ENCODE peak calls at places on chromosomes 4 and X, in four cellular contexts. One of them, this sample, is unnamed.

GRCh38 chrX:38939067-38939466 is 137.8 kb downstream of the MID1IP1 start:
- DNase-seq in astrocyte of the spinal cord: peak; percentile 21
- DNase-seq in lung: no peak
- DNase-seq in HepG2: no peak
- DNase-seq in this sample: peak; percentile 65

GRCh38 chrX:150575415-150575814 is 7.0 kb downstream of the MTM1 start:
- DNase-seq in astrocyte of the spinal cord: no peak
- DNase-seq in lung: peak; percentile 62
- DNase-seq in HepG2: no peak
- DNase-seq in this sample: peak; percentile 18

GRCh38 chrX:133373366-133374079 is 41.8 kb downstream of the GPC4 start:
- DNase-seq in astrocyte of the spinal cord: no peak
- DNase-seq in lung: no peak
- DNase-seq in HepG2: no peak
- DNase-seq in this sample: no peak

GRCh38 chr4:123731009-123731408 is 334.4 kb downstream of the SPRY1 start:
- DNase-seq in astrocyte of the spinal cord: no peak
- DNase-seq in lung: no peak
- DNase-seq in HepG2: no peak
- DNase-seq in this sample: no peak

GRCh38 chrX:11663875-11664210 is 1.9 kb downstream of the ARHGAP6 start:
- DNase-seq in astrocyte of the spinal cord: no peak
- DNase-seq in lung: no peak
- DNase-seq in HepG2: no peak
- DNase-seq in this sample: peak; percentile 43

GRCh38 chrX:38558681-38559080 is 2.7 kb upstream of the TSPAN7 start:
- DNase-seq in astrocyte of the spinal cord: no peak
- DNase-seq in lung: no peak
- DNase-seq in HepG2: no peak
- DNase-seq in this sample: no peak

GRCh38 chr4:38857354-38858096 is 908 bp upstream of the TLR6 start:
- DNase-seq in astrocyte of the spinal cord: peak; percentile 96
- DNase-seq in lung: peak; percentile 52
- DNase-seq in HepG2: no peak
- DNase-seq in this sample: peak; percentile 84

GRCh38 chr4:26938516-26938915 is 77.9 kb downstream of the STIM2 start:
- DNase-seq in astrocyte of the spinal cord: no peak
- DNase-seq in lung: no peak
- DNase-seq in HepG2: no peak
- DNase-seq in this sample: no peak

GRCh38 chr4:8895295-8895694 is 23.7 kb upstream of the HMX1 start:
- DNase-seq in astrocyte of the spinal cord: no peak
- DNase-seq in lung: no peak
- DNase-seq in HepG2: no peak
- DNase-seq in this sample: no peak

GRCh38 chr4:184293552-184293951 is 75.9 kb upstream of the ENPP6 start:
- DNase-seq in astrocyte of the spinal cord: no peak
- DNase-seq in lung: peak; percentile 49
- DNase-seq in HepG2: peak; percentile 46
- DNase-seq in this sample: no peak

GRCh38 chrX:120697053-120697452 is 67.2 kb upstream of the C1GALT1C1 start:
- DNase-seq in astrocyte of the spinal cord: no peak
- DNase-seq in lung: no peak
- DNase-seq in HepG2: no peak
- DNase-seq in this sample: no peak

GRCh38 chr4:52611030-52611555 is 48.0 kb downstream of the USP46 start:
- DNase-seq in astrocyte of the spinal cord: no peak
- DNase-seq in lung: no peak
- DNase-seq in HepG2: no peak
- DNase-seq in this sample: no peak

DNA sequence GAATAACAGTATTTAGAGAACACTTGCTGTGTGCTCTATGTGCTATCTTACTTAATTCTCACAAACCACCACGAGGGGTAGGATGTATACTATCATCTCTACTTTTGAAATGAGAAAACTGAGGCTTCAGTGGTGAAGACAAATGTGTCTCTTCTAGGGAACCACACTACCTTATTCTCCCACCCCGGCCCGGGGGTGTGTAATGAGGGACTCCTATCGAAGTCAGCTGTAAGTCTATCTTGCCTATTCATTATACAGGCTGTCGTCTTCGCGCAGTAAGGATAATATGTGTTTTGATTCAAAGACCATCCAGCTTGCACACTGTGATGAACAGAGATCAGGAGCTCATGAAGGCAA is 1.1 kb downstream of the NOP14 start:
- DNase-seq in astrocyte of the spinal cord: no peak
- DNase-seq in lung: no peak
- DNase-seq in HepG2: no peak
- DNase-seq in this sample: no peak
- H3K4me3 ChIP-seq in astrocyte of the spinal cord: peak overlapping the region; percentile 90
- H3K4me3 ChIP-seq in lung: peak overlapping the region; percentile 94
- H3K4me3 ChIP-seq in HepG2: peak overlapping the region; percentile 90
- H3K4me3 ChIP-seq in this sample: peak overlapping the region; percentile 96

DNA sequence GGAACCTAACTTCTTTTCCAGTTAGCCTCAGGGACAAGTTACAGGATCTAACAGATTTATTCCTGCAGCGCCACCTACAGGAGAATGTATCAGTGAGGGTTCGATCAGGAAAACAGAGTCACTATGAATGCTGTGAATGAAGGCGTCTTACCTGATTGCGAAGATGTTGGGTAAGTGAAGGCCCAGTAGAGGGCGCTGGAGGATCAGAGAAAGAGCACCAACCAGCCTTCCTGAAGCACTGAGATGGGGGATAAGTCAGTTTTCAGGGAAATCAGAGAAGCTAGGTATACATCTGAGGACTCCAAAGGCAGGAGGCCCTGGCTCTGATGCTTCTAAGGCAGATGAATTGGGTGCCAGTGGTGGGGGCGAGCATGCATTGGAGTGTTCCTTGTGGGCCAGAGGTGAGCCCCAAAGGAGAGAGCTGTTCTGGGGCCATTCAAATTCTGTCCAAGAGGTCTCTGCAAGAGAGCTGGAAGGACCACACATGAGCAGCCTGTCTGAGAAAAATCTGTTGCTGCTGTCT is 169.9 kb upstream of the AADAT start:
- DNase-seq in astrocyte of the spinal cord: peak; percentile 86
- DNase-seq in lung: peak; percentile 73
- DNase-seq in HepG2: peak; percentile 92
- DNase-seq in this sample: peak; percentile 26
- TF ChIP-seq CTCF in astrocyte of the spinal cord: peak; percentile 89
- TF ChIP-seq CTCF in lung: peak; percentile 7
- TF ChIP-seq CTCF in HepG2: peak; percentile 95
- TF ChIP-seq CTCF in this sample: peak; percentile 79

DNA sequence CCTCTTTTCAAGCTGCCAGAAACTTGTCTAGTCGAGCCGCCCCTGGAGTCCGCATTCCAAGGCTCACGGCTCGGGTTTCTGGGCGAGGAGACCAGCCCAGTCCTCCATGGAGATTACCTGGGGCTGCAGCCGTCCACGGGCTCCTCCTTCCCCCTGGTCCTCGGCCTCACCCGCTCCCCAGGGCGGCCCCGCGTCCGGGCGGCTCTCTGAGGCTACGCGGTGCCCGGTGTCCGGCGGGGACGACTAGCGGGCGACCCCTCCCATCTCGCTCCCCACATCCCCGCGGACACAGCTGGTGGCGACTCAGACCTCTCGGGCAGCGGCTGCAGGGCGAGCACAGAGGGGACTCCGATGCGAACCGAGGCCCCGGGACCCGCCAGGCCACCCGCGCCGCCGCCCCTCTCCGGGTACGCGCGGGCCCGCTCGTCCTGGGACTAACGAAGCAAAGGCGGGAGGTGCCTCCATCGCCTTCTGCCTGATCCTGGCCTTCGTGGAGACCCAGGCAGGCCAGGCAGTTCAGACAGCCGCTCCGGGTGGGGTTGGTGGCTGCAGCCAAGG is 159.4 kb downstream of the TRAM1L1 start:
- DNase-seq in astrocyte of the spinal cord: peak; percentile 34
- DNase-seq in lung: peak; percentile 30
- DNase-seq in HepG2: no peak
- DNase-seq in this sample: peak; percentile 20
- H3K4me3 ChIP-seq in astrocyte of the spinal cord: peak overlapping the region; percentile 45
- H3K4me3 ChIP-seq in lung: no peak overlapping the region
- H3K4me3 ChIP-seq in HepG2: no peak overlapping the region
- H3K4me3 ChIP-seq in this sample: peak overlapping the region; percentile 31

GRCh38 chr4:73945674-73946449 is 36.0 kb downstream of the PF4 start:
- DNase-seq in astrocyte of the spinal cord: no peak
- DNase-seq in lung: peak; percentile 61
- DNase-seq in HepG2: no peak
- DNase-seq in this sample: no peak

GRCh38 chr4:73945140-73945539 is 36.7 kb downstream of the PF4 start:
- DNase-seq in astrocyte of the spinal cord: no peak
- DNase-seq in lung: no peak
- DNase-seq in HepG2: no peak
- DNase-seq in this sample: no peak

GRCh38 chr4:73947239-73947985 is 34.4 kb downstream of the PF4 start:
- DNase-seq in astrocyte of the spinal cord: no peak
- DNase-seq in lung: no peak
- DNase-seq in HepG2: no peak
- DNase-seq in this sample: no peak

GRCh38 chr4:73943555-73943954 is 38.3 kb downstream of the PF4 start:
- DNase-seq in astrocyte of the spinal cord: no peak
- DNase-seq in lung: no peak
- DNase-seq in HepG2: no peak
- DNase-seq in this sample: no peak

DNA sequence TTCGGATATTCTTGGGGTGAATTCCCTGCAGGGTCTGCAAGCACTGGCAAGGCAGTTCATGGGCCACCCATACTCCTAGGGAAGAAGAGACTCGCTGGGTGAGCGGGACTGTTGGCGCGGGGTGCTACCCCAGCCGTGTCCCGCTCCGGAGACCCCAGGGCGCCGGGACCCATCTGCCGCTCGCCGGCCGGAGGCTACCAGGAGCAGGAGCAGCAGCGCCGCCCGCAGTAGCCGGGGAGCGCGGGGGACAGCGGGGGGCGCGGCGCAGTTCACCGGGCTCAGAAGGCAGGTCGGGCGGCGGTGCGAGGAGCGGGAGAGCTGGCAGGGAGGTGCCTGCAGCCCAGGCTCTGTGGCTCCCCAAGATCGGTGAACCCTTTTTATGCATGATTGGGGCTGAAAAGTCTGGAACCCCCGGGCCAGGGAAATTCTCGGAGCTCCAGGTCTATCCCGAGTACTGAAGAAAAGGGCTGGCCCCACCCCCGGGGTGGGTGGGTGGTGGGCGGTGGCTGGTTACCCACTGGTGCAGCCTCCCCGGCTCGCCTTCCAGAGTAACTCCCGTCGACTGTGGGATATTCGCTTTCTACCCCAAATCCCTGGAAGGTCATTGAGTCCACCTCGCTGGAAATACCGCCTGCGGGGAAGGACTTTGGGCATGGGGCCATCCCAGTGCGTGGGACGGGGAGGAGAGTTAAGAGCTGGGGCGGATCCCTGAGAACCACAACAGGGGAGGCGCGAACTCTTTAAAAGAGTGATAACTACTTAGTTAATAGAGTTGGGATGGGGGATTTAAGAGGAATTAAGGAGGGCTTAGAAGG is 37.6 kb downstream of the PF4 start:
- DNase-seq in astrocyte of the spinal cord: peak; percentile 16
- DNase-seq in lung: peak; percentile 35
- DNase-seq in HepG2: no peak
- DNase-seq in this sample: no peak
- TF ChIP-seq CTCF in astrocyte of the spinal cord: peak; percentile 20
- TF ChIP-seq CTCF in lung: no peak
- TF ChIP-seq CTCF in HepG2: no peak
- TF ChIP-seq CTCF in this sample: no peak

GRCh38 chr4:100517864-100518341 is at the start of gene EMCN:
- DNase-seq in astrocyte of the spinal cord: peak; percentile 58
- DNase-seq in lung: no peak
- DNase-seq in HepG2: no peak
- DNase-seq in this sample: no peak
- H3K4me3 ChIP-seq in astrocyte of the spinal cord: peak within 1 kb of the TSS; percentile 25
- H3K4me3 ChIP-seq in lung: no peak within 1 kb of the TSS
- H3K4me3 ChIP-seq in HepG2: no peak within 1 kb of the TSS
- H3K4me3 ChIP-seq in this sample: no peak within 1 kb of the TSS

DNA sequence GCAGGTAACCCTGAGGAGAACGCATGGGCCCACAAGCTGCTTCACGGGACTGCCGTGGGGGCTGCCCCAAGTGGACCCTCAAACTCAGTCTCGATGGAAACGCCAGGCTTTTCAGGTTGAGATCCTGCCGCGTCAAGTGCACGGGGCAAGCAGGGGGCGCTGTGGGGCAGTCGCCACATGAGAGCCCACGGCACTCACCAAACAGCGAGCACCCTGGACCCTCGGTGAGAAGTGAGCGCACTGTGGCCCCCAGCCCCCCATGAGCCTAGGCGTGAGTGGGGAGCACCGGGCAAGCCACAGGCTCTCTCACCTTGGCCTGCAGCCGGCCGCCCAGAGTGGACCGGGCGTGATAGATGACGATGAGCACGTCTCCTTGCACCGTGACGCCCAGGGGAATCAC is 50.9 kb upstream of the CPLX1 start:
- DNase-seq in astrocyte of the spinal cord: no peak
- DNase-seq in lung: no peak
- DNase-seq in HepG2: no peak
- DNase-seq in this sample: no peak
- TF ChIP-seq CTCF in astrocyte of the spinal cord: peak; percentile 33
- TF ChIP-seq CTCF in lung: no peak
- TF ChIP-seq CTCF in HepG2: peak; percentile 43
- TF ChIP-seq CTCF in this sample: no peak